ENCODE peak calls at places on chromosomes 11 and 22, in seven cellular contexts. Q is heart right ventricle; J is stimulated activated CD8-positive, alpha-beta memory T cell treated with anti-CD3 and anti-CD28 coated beads, Interleukin-2, amount 100 ng/mL, for 48 hours; H is skeletal muscle cell; B is right lobe of liver; X is head of caudate nucleus; M is HEK293T. L is an unnamed sample.

GRCh38 chr22:29152381-29153138 is 53.1 kb upstream of the EMID1 start:
- DNase-seq in Q (peak), J (no peak), H (no peak), B (no peak), X (no peak), M (no peak), L (no peak)

GRCh38 chr22:50548046-50548912 is 2.6 kb downstream of the KLHDC7B start:
- DNase-seq in Q (no peak), J (no peak), H (no peak), B (peak), X (no peak), M (no peak), L (no peak)

GRCh38 chr22:30214703-30215405 is 31.7 kb downstream of the LIF start:
- DNase-seq in Q (no peak), J (no peak), H (no peak), B (no peak), X (no peak), M (no peak), L (no peak)

GRCh38 chr22:21041937-21042336 is 3.8 kb upstream of the LRRC74B start:
- DNase-seq in Q (no peak), J (no peak), H (peak), B (no peak), X (no peak), M (no peak), L (no peak)

GRCh38 chr22:42994917-42995562 is 19.9 kb downstream of the PACSIN2 start:
- DNase-seq in Q (peak), J (no peak), H (peak), B (no peak), X (no peak), M (no peak), L (no peak)

GRCh38 chr11:15688351-15688792 is 573.6 kb downstream of the INSC start:
- DNase-seq in Q (peak), J (no peak), H (peak), B (no peak), X (no peak), M (no peak), L (no peak)

GRCh38 chr11:10580625-10581024 is 12.2 kb upstream of the LYVE1 start:
- DNase-seq in Q (no peak), J (no peak), H (no peak), B (no peak), X (no peak), M (no peak), L (no peak)

GRCh38 chr22:47398921-47399790 is 636.7 kb downstream of the TBC1D22A start:
- DNase-seq in Q (no peak), J (no peak), H (no peak), B (no peak), X (no peak), M (no peak), L (no peak)

GRCh38 chr11:95068549-95068948 is 1.8 kb downstream of the SRSF8 start:
- DNase-seq in Q (peak), J (peak), H (peak), B (peak), X (peak), M (peak), L (peak)

GRCh38 chr22:46842606-46843005 is 80.2 kb downstream of the TBC1D22A start:
- DNase-seq in Q (no peak), J (no peak), H (no peak), B (no peak), X (no peak), M (no peak), L (no peak)

GRCh38 chr11:64498151-64498550 is 92.9 kb upstream of the SLC22A12 start:
- DNase-seq in Q (no peak), J (no peak), H (no peak), B (no peak), X (no peak), M (no peak), L (no peak)

GRCh38 chr11:8362899-8363298 is 99.2 kb upstream of the LMO1 start:
- DNase-seq in Q (no peak), J (no peak), H (no peak), B (no peak), X (no peak), M (no peak), L (no peak)

GRCh38 chr22:22386602-22387385 is 121.7 kb downstream of the ZNF280B start:
- DNase-seq in Q (no peak), J (no peak), H (no peak), B (no peak), X (no peak), M (no peak), L (no peak)

GRCh38 chr11:131683666-131684065 is 313.3 kb downstream of the NTM start:
- DNase-seq in Q (no peak), J (no peak), H (no peak), B (no peak), X (no peak), M (no peak), L (no peak)

GRCh38 chr11:127002669-127003259 is 2.2 kb upstream of the KIRREL3 start:
- DNase-seq in Q (no peak), J (no peak), H (no peak), B (no peak), X (no peak), M (no peak), L (no peak)

GRCh38 chr22:33828302-33828701 is 92.0 kb downstream of the LARGE1 start:
- DNase-seq in Q (no peak), J (no peak), H (no peak), B (no peak), X (no peak), M (no peak), L (no peak)

GRCh38 chr11:113404859-113405430 is 17.4 kb downstream of the ANKK1 start:
- DNase-seq in Q (no peak), J (no peak), H (no peak), B (no peak), X (no peak), M (no peak), L (no peak)

GRCh38 chr11:122727101-122727929 is 71.8 kb downstream of the UBASH3B start:
- DNase-seq in Q (no peak), J (no peak), H (no peak), B (no peak), X (no peak), M (no peak), L (no peak)

GRCh38 chr22:26464312-26464711 is 19.3 kb downstream of the HPS4 start:
- DNase-seq in Q (no peak), J (no peak), H (no peak), B (no peak), X (no peak), M (no peak), L (peak)

GRCh38 chr11:86062719-86063118 is 6.2 kb downstream of the PICALM start:
- DNase-seq in Q (no peak), J (no peak), H (no peak), B (no peak), X (no peak), M (no peak), L (no peak)

GRCh38 chr11:118138839-118139420 is 13.7 kb downstream of the SCN4B start:
- DNase-seq in Q (no peak), J (no peak), H (no peak), B (no peak), X (no peak), M (no peak), L (peak)

GRCh38 chr11:123458501-123458900 is 28.4 kb downstream of the GRAMD1B start:
- DNase-seq in Q (no peak), J (no peak), H (no peak), B (no peak), X (no peak), M (no peak), L (no peak)

GRCh38 chr11:105192115-105192514 is 52.5 kb upstream of the CARD18 start:
- DNase-seq in Q (no peak), J (no peak), H (no peak), B (no peak), X (no peak), M (no peak), L (no peak)

GRCh38 chr22:44410396-44411056 is 87.5 kb downstream of the RTL6 start:
- DNase-seq in Q (peak), J (no peak), H (no peak), B (no peak), X (no peak), M (no peak), L (no peak)

GRCh38 chr22:30843245-30843644 is 125.3 kb downstream of the MORC2 start:
- DNase-seq in Q (no peak), J (no peak), H (peak), B (no peak), X (no peak), M (no peak), L (no peak)

GRCh38 chr22:50010676-50011446 is 1.7 kb downstream of the IL17REL start:
- DNase-seq in Q (no peak), J (no peak), H (no peak), B (no peak), X (no peak), M (no peak), L (no peak)

GRCh38 chr22:36828815-36829214 is 12.0 kb upstream of the PVALB start:
- DNase-seq in Q (no peak), J (no peak), H (no peak), B (no peak), X (no peak), M (no peak), L (no peak)

GRCh38 chr11:113134605-113135004 is 173.4 kb downstream of the NCAM1 start:
- DNase-seq in Q (no peak), J (no peak), H (no peak), B (no peak), X (no peak), M (no peak), L (no peak)

GRCh38 chr22:24768537-24769374 is 5.8 kb downstream of the PIWIL3 start:
- DNase-seq in Q (peak), J (no peak), H (peak), B (peak), X (peak), M (peak), L (peak)

GRCh38 chr11:44632466-44633123 is 67.1 kb downstream of the CD82 start:
- DNase-seq in Q (peak), J (no peak), H (no peak), B (peak), X (peak), M (peak), L (peak)

GRCh38 chr22:46653596-46653995 is 33.4 kb downstream of the GRAMD4 start:
- DNase-seq in Q (no peak), J (peak), H (no peak), B (no peak), X (no peak), M (no peak), L (no peak)

GRCh38 chr11:26078217-26078821 is 253.6 kb upstream of the ANO3 start:
- DNase-seq in Q (no peak), J (no peak), H (no peak), B (no peak), X (no peak), M (no peak), L (no peak)

GRCh38 chr11:59857444-59858434 is 8.5 kb downstream of the TCN1 start:
- DNase-seq in Q (no peak), J (no peak), H (no peak), B (no peak), X (no peak), M (no peak), L (peak)

GRCh38 chr11:100068116-100068515 is 619.0 kb upstream of the ARHGAP42 start:
- DNase-seq in Q (no peak), J (no peak), H (no peak), B (no peak), X (no peak), M (no peak), L (no peak)

GRCh38 chr11:66891849-66892660 is 35.2 kb downstream of the LRFN4 start:
- DNase-seq in Q (no peak), J (peak), H (peak), B (peak), X (no peak), M (peak), L (peak)

GRCh38 chr11:108847288-108847687 is 182.4 kb downstream of the DDX10 start:
- DNase-seq in Q (no peak), J (no peak), H (no peak), B (no peak), X (no peak), M (no peak), L (no peak)

GRCh38 chr22:47094861-47095330 is 332.4 kb downstream of the TBC1D22A start:
- DNase-seq in Q (no peak), J (no peak), H (no peak), B (no peak), X (no peak), M (no peak), L (no peak)

GRCh38 chr11:32597914-32598313 is 14.3 kb downstream of the EIF3M start:
- DNase-seq in Q (no peak), J (no peak), H (no peak), B (no peak), X (no peak), M (no peak), L (no peak)

GRCh38 chr11:35553831-35554230 is 28.4 kb upstream of the PAMR1 start:
- DNase-seq in Q (peak), J (no peak), H (peak), B (no peak), X (no peak), M (no peak), L (peak)